ENCODE peak calls at places on chromosomes 1 and 21, in four cellular contexts. R is choroid plexus epithelial cell, P is NCI-H1930, G is cardiac muscle cell. O is an unnamed sample.

GRCh38 chr1:161069731-161070270 is at the start of gene ARHGAP30:
- DNase-seq in R (no peak), P (no peak), G (no peak), O (no peak)

GRCh38 chr1:119327066-119327435 is 41.5 kb upstream of the HAO2 start:
- DNase-seq in R (no peak), P (no peak), G (peak; percentile 28), O (no peak)

GRCh38 chr1:234925440-234926251 is 203.0 kb downstream of the TOMM20 start:
- DNase-seq in R (peak; percentile 99), P (no peak), G (no peak), O (no peak)

GRCh38 chr1:58900401-58900800 is 116.6 kb upstream of the JUN start:
- DNase-seq in R (no peak), P (no peak), G (no peak), O (no peak)

GRCh38 chr1:222552882-222553281 is 5.0 kb upstream of the HHIPL2 start:
- DNase-seq in R (no peak), P (no peak), G (no peak), O (no peak)

GRCh38 chr1:202143768-202144509 is 598 bp downstream of the ARL8A start:
- DNase-seq in R (no peak), P (no peak), G (peak; percentile 44), O (no peak)

GRCh38 chr21:45323487-45324380 is 36.0 kb upstream of the POFUT2 start:
- DNase-seq in R (no peak), P (no peak), G (no peak), O (no peak)

GRCh38 chr1:203480525-203481084 is 5.0 kb downstream of the PRELP start:
- DNase-seq in R (peak; percentile 56), P (no peak), G (peak; percentile 23), O (no peak)

GRCh38 chr1:9291914-9292360 is 757 bp upstream of the SPSB1 start:
- DNase-seq in R (peak; percentile 71), P (no peak), G (no peak), O (no peak)

O was measured in SK-N-DZ.